ENCODE peak calls at places on chromosomes 11 and 22, in nine cellular contexts. One of them, this sample, is unnamed. For H3K36me3, the result is how much of the 10 kb centered on the place peaks cover.

GRCh38 chr11:272931-273198 is 5.3 kb upstream of the NLRP6 start:
- DNase-seq in H1: no peak
- DNase-seq in HCT116: no peak
- DNase-seq in prostate gland: no peak
- DNase-seq in transverse colon: no peak
- DNase-seq in endothelial cell of umbilical vein: no peak
- DNase-seq in breast epithelium: no peak
- DNase-seq in K562: no peak
- DNase-seq in spleen: peak
- DNase-seq in this sample: no peak

GRCh38 chr11:69140635-69141034 is 15.1 kb upstream of the SMIM38 start:
- DNase-seq in transverse colon: no peak
- DNase-seq in HCT116: no peak
- DNase-seq in prostate gland: peak
- DNase-seq in breast epithelium: no peak
- DNase-seq in K562: no peak
- DNase-seq in H1: no peak
- DNase-seq in spleen: no peak
- DNase-seq in endothelial cell of umbilical vein: no peak
- DNase-seq in this sample: no peak

GRCh38 chr22:39142088-39142667 is 10.3 kb downstream of the CBX7 start:
- DNase-seq in K562: no peak
- DNase-seq in prostate gland: no peak
- DNase-seq in H1: no peak
- DNase-seq in breast epithelium: peak
- DNase-seq in endothelial cell of umbilical vein: no peak
- DNase-seq in transverse colon: no peak
- DNase-seq in spleen: peak
- DNase-seq in HCT116: no peak
- DNase-seq in this sample: no peak

GRCh38 chr11:124763156-124763947 is 1.3 kb upstream of the ESAM start:
- DNase-seq in H1: no peak
- DNase-seq in endothelial cell of umbilical vein: peak
- DNase-seq in breast epithelium: peak
- DNase-seq in K562: peak
- DNase-seq in HCT116: peak
- DNase-seq in prostate gland: peak
- DNase-seq in transverse colon: peak
- DNase-seq in spleen: peak
- DNase-seq in this sample: peak

GRCh38 chr11:132114743-132115142 is 744.3 kb downstream of the NTM start:
- DNase-seq in prostate gland: no peak
- DNase-seq in breast epithelium: no peak
- DNase-seq in HCT116: no peak
- DNase-seq in H1: no peak
- DNase-seq in K562: no peak
- DNase-seq in spleen: no peak
- DNase-seq in transverse colon: no peak
- DNase-seq in endothelial cell of umbilical vein: no peak
- DNase-seq in this sample: no peak

GRCh38 chr22:49268924-49269323 is 558.7 kb downstream of the BRD1 start:
- DNase-seq in prostate gland: no peak
- DNase-seq in spleen: peak
- DNase-seq in HCT116: no peak
- DNase-seq in H1: no peak
- DNase-seq in breast epithelium: no peak
- DNase-seq in transverse colon: no peak
- DNase-seq in endothelial cell of umbilical vein: no peak
- DNase-seq in K562: no peak
- DNase-seq in this sample: no peak

GRCh38 chr11:17852246-17852645 is 117.7 kb downstream of the KCNC1 start:
- DNase-seq in spleen: no peak
- DNase-seq in K562: no peak
- DNase-seq in endothelial cell of umbilical vein: no peak
- DNase-seq in breast epithelium: no peak
- DNase-seq in transverse colon: no peak
- DNase-seq in prostate gland: no peak
- DNase-seq in HCT116: no peak
- DNase-seq in H1: no peak
- DNase-seq in this sample: no peak

GRCh38 chr11:60265373-60266214 is 14.9 kb upstream of the MS4A4A start:
- DNase-seq in prostate gland: peak
- DNase-seq in K562: peak
- DNase-seq in breast epithelium: no peak
- DNase-seq in endothelial cell of umbilical vein: peak
- DNase-seq in transverse colon: no peak
- DNase-seq in H1: no peak
- DNase-seq in spleen: no peak
- DNase-seq in HCT116: peak
- DNase-seq in this sample: no peak

GRCh38 chr22:36143066-36143815 is 17.3 kb downstream of the APOL3 start:
- DNase-seq in HCT116: no peak
- DNase-seq in K562: no peak
- DNase-seq in breast epithelium: no peak
- DNase-seq in prostate gland: no peak
- DNase-seq in endothelial cell of umbilical vein: no peak
- DNase-seq in spleen: no peak
- DNase-seq in H1: no peak
- DNase-seq in transverse colon: no peak
- DNase-seq in this sample: no peak

GRCh38 chr22:17501679-17502285 is 61.5 kb upstream of the SLC25A18 start:
- DNase-seq in HCT116: peak
- DNase-seq in breast epithelium: no peak
- DNase-seq in spleen: no peak
- DNase-seq in transverse colon: peak
- DNase-seq in endothelial cell of umbilical vein: peak
- DNase-seq in K562: peak
- DNase-seq in prostate gland: peak
- DNase-seq in H1: no peak
- DNase-seq in this sample: no peak

GRCh38 chr11:13772223-13773046 is 104.0 kb downstream of the FAR1 start:
- DNase-seq in endothelial cell of umbilical vein: peak
- DNase-seq in K562: peak
- DNase-seq in H1: peak
- DNase-seq in prostate gland: peak
- DNase-seq in transverse colon: no peak
- DNase-seq in HCT116: peak
- DNase-seq in spleen: no peak
- DNase-seq in breast epithelium: no peak
- DNase-seq in this sample: no peak

GRCh38 chr11:78261869-78262637 is 73.3 kb downstream of the USP35 start:
- DNase-seq in endothelial cell of umbilical vein: no peak
- DNase-seq in HCT116: no peak
- DNase-seq in K562: no peak
- DNase-seq in spleen: no peak
- DNase-seq in H1: no peak
- DNase-seq in prostate gland: no peak
- DNase-seq in breast epithelium: no peak
- DNase-seq in transverse colon: no peak
- DNase-seq in this sample: no peak

GRCh38 chr22:30552719-30553118 is 6.2 kb upstream of the SEC14L6 start:
- DNase-seq in H1: no peak
- DNase-seq in transverse colon: no peak
- DNase-seq in prostate gland: no peak
- DNase-seq in spleen: no peak
- DNase-seq in endothelial cell of umbilical vein: no peak
- DNase-seq in K562: no peak
- DNase-seq in HCT116: no peak
- DNase-seq in breast epithelium: no peak
- DNase-seq in this sample: no peak

GRCh38 chr22:41833369-41834004 is 582 bp downstream of the SREBF2 start:
- DNase-seq in transverse colon: peak
- DNase-seq in endothelial cell of umbilical vein: peak
- DNase-seq in breast epithelium: peak
- DNase-seq in H1: no peak
- DNase-seq in K562: peak
- DNase-seq in prostate gland: peak
- DNase-seq in spleen: peak
- DNase-seq in HCT116: no peak
- DNase-seq in this sample: peak

GRCh38 chr11:47373876-47374820 is 4.2 kb downstream of the SPI1 start:
- DNase-seq in prostate gland: peak
- DNase-seq in endothelial cell of umbilical vein: peak
- DNase-seq in transverse colon: peak
- DNase-seq in spleen: peak
- DNase-seq in K562: peak
- DNase-seq in HCT116: peak
- DNase-seq in breast epithelium: peak
- DNase-seq in H1: peak
- DNase-seq in this sample: peak

GRCh38 chr11:47376543-47377371 is 1.6 kb downstream of the SPI1 start:
- DNase-seq in H1: no peak
- DNase-seq in breast epithelium: no peak
- DNase-seq in spleen: peak
- DNase-seq in endothelial cell of umbilical vein: no peak
- DNase-seq in K562: peak
- DNase-seq in HCT116: no peak
- DNase-seq in transverse colon: peak
- DNase-seq in prostate gland: no peak
- DNase-seq in this sample: peak

GRCh38 chr11:47375020-47375419 is 3.3 kb downstream of the SPI1 start:
- DNase-seq in HCT116: no peak
- DNase-seq in K562: no peak
- DNase-seq in endothelial cell of umbilical vein: no peak
- DNase-seq in transverse colon: no peak
- DNase-seq in breast epithelium: no peak
- DNase-seq in H1: no peak
- DNase-seq in prostate gland: no peak
- DNase-seq in spleen: peak
- DNase-seq in this sample: no peak

GRCh38 chr11:47376183-47376542 is 2.2 kb downstream of the SPI1 start:
- DNase-seq in HCT116: no peak
- DNase-seq in transverse colon: no peak
- DNase-seq in spleen: peak
- DNase-seq in H1: no peak
- DNase-seq in endothelial cell of umbilical vein: no peak
- DNase-seq in K562: no peak
- DNase-seq in breast epithelium: no peak
- DNase-seq in prostate gland: no peak
- DNase-seq in this sample: no peak

DNA sequence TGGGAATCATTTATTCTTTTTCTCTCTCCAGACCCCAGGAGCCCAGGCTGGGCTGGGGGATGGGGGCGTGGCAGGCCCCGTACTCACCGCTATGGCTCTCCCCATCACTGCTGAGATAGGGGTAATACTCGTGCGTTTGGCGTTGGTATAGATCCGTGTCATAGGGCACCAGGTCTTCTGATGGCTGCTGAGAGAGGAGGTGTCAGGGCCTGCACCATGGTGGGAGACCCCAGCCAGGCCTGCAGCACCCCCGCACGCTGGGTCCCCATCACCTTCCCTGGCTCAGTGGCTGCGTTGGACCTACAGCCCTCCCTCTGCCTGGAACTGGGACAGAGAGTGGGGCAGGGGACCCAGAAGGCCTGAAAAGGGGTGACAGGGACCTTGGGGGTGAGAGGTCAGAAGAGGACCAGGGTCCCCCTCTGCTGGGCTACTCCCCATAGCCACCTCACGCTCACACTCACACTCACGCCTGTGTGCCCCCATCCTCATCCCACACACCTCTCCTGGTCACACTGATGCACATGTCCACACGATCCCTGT is 2.7 kb downstream of the SPI1 start:
- DNase-seq in transverse colon: no peak
- DNase-seq in endothelial cell of umbilical vein: no peak
- DNase-seq in spleen: peak
- DNase-seq in K562: no peak
- DNase-seq in HCT116: no peak
- DNase-seq in breast epithelium: no peak
- DNase-seq in prostate gland: no peak
- DNase-seq in H1: no peak
- DNase-seq in this sample: no peak
- H3K36me3 ChIP-seq in transverse colon: under half
- H3K36me3 ChIP-seq in endothelial cell of umbilical vein: under half
- H3K36me3 ChIP-seq in spleen: under half
- H3K36me3 ChIP-seq in K562: under half
- H3K36me3 ChIP-seq in HCT116: under half
- H3K36me3 ChIP-seq in breast epithelium: under half
- H3K36me3 ChIP-seq in prostate gland: under half
- H3K36me3 ChIP-seq in H1: under half
- H3K36me3 ChIP-seq in this sample: under half

DNA sequence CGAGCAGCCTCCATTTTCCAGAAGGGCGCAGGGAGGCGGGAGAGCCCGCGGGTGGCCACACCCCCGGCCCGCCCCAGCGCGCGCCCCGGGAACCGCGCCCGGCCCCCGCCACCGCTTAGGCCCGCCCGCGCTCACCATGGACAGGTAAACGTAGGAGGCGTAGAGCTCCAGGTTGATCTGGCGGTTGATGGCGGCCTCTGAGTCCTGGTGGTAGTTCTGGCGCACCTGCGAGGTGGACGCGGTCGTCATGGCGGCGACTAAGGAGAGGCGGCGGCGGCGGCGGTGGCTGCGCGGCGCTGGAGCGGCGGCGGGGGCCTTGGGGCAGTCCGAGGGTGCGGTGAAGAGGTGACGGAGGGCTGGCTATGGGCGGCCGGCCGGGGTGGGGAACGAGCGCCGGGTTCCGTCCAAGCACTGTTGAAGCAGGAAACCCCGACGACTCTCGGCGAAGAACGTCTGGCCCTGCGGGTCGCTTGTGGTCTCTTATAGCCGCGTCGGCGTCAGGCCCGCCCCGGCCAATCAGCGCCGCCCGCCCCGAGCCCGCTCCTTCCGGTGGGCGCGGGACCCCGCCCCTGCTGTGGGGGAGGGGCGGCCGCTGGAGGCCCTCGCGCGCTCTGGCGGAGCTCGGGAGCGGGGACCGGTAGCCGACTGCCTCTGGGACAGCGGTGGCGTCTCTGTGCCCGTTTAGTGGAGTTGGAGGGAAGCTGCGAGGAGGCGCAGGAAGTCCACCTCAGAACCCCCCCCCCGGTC is at the start of gene FTH1:
- DNase-seq in H1: peak
- DNase-seq in prostate gland: peak
- DNase-seq in K562: peak
- DNase-seq in spleen: peak
- DNase-seq in HCT116: peak
- DNase-seq in transverse colon: peak
- DNase-seq in breast epithelium: peak
- DNase-seq in endothelial cell of umbilical vein: peak
- DNase-seq in this sample: peak
- TF ChIP-seq POLR2A in H1: peak
- TF ChIP-seq POLR2A in prostate gland: peak
- TF ChIP-seq POLR2A in K562: peak
- TF ChIP-seq POLR2A in spleen: peak
- TF ChIP-seq POLR2A in HCT116: peak
- TF ChIP-seq POLR2A in transverse colon: peak
- TF ChIP-seq POLR2A in breast epithelium: peak
- TF ChIP-seq POLR2A in endothelial cell of umbilical vein: peak
- TF ChIP-seq POLR2A in this sample: peak

GRCh38 chr22:44063462-44064371 is 39.6 kb downstream of the PARVB start:
- DNase-seq in H1: no peak
- DNase-seq in spleen: no peak
- DNase-seq in K562: no peak
- DNase-seq in transverse colon: no peak
- DNase-seq in breast epithelium: no peak
- DNase-seq in HCT116: no peak
- DNase-seq in prostate gland: no peak
- DNase-seq in endothelial cell of umbilical vein: no peak
- DNase-seq in this sample: no peak
- TF ChIP-seq POLR2AphosphoS5 in H1: no peak
- TF ChIP-seq POLR2AphosphoS5 in spleen: no peak
- TF ChIP-seq POLR2AphosphoS5 in K562: no peak
- TF ChIP-seq POLR2AphosphoS5 in transverse colon: no peak
- TF ChIP-seq POLR2AphosphoS5 in breast epithelium: no peak
- TF ChIP-seq POLR2AphosphoS5 in HCT116: no peak
- TF ChIP-seq POLR2AphosphoS5 in prostate gland: no peak
- TF ChIP-seq POLR2AphosphoS5 in endothelial cell of umbilical vein: no peak
- TF ChIP-seq POLR2AphosphoS5 in this sample: no peak

GRCh38 chr11:26928636-26929035 is 65.3 kb upstream of the FIBIN start:
- DNase-seq in endothelial cell of umbilical vein: no peak
- DNase-seq in breast epithelium: no peak
- DNase-seq in prostate gland: no peak
- DNase-seq in K562: no peak
- DNase-seq in H1: no peak
- DNase-seq in spleen: no peak
- DNase-seq in HCT116: no peak
- DNase-seq in transverse colon: no peak
- DNase-seq in this sample: no peak
- H3K36me3 ChIP-seq in endothelial cell of umbilical vein: under half
- H3K36me3 ChIP-seq in breast epithelium: under half
- H3K36me3 ChIP-seq in prostate gland: under half
- H3K36me3 ChIP-seq in K562: under half
- H3K36me3 ChIP-seq in H1: under half
- H3K36me3 ChIP-seq in spleen: under half
- H3K36me3 ChIP-seq in HCT116: under half
- H3K36me3 ChIP-seq in transverse colon: under half
- H3K36me3 ChIP-seq in this sample: under half